ENCODE peak calls at places on chromosomes 6 and 20, in five cellular contexts. Z is activated CD4-positive, alpha-beta T cell treated with anti-CD3 and anti-CD28 coated beads, Interleukin-2, amount 50 U/mL, for 1 hour; L is retinal pigment epithelial cell; D is stimulated activated CD4-positive, alpha-beta T cell treated with anti-CD3 and anti-CD28 coated beads, Interleukin-15, amount 100 ng/mL, for 48 hours; G is Calu3. P is an unnamed sample.

GRCh38 chr6:136446579-136447182 is 103.5 kb downstream of the MAP7 start:
- DNase-seq in Z (no peak), L (no peak), D (no peak), G (no peak), P (no peak)

GRCh38 chr20:32569018-32569379 is 16.1 kb downstream of the NOL4L start:
- DNase-seq in Z (no peak), L (no peak), D (no peak), G (no peak), P (no peak)

GRCh38 chr20:62874745-62875344 is 13.2 kb upstream of the TCFL5 start:
- DNase-seq in Z (no peak), L (no peak), D (no peak), G (no peak), P (no peak)

GRCh38 chr20:19966840-19967239 is 50.3 kb upstream of the NAA20 start:
- DNase-seq in Z (no peak), L (no peak), D (no peak), G (no peak), P (no peak)

GRCh38 chr6:1554881-1555569 is 54.7 kb upstream of the FOXC1 start:
- DNase-seq in Z (peak), L (no peak), D (peak), G (peak), P (peak)

GRCh38 chr6:90219168-90219985 is 77.3 kb downstream of the BACH2 start:
- DNase-seq in Z (no peak), L (peak), D (no peak), G (no peak), P (peak)

GRCh38 chr20:47220161-47220582 is 136.3 kb downstream of the ZMYND8 start:
- DNase-seq in Z (peak), L (no peak), D (peak), G (peak), P (peak)

GRCh38 chr6:89406157-89406556 is 5.9 kb downstream of the RRAGD start:
- DNase-seq in Z (no peak), L (no peak), D (no peak), G (no peak), P (no peak)

GRCh38 chr20:53186630-53187029 is 214.5 kb downstream of the TSHZ2 start:
- DNase-seq in Z (no peak), L (no peak), D (no peak), G (no peak), P (no peak)

GRCh38 chr6:160293844-160294243 is 35.2 kb upstream of the SLC22A2 start:
- DNase-seq in Z (no peak), L (no peak), D (no peak), G (no peak), P (no peak)

GRCh38 chr6:52994789-52995078 is 350 bp downstream of the GSTA4 start:
- DNase-seq in Z (peak), L (no peak), D (no peak), G (peak), P (no peak)